ENCODE peak calls at places on chromosomes 2 and 18, in four cellular contexts. N, X, C and T are unnamed samples. For H3K27me3, H3K9me3 and H3K4me1, the result is how much of the 10 kb centered on the place peaks cover.

GRCh38 chr18:8443505-8443904 is 165.7 kb upstream of the RAB12 start:
- DNase-seq in N (no peak), X (no peak), C (no peak), T (no peak)

GRCh38 chr18:8084160-8084559 is 517.0 kb downstream of the PTPRM start:
- DNase-seq in N (peak), X (no peak), C (no peak), T (no peak)

GRCh38 chr18:68549257-68549871 is 165.5 kb downstream of the TMX3 start:
- DNase-seq in N (no peak), X (no peak), C (no peak), T (no peak)

GRCh38 chr2:179340678-179341077 is 76.0 kb upstream of the SESTD1 start:
- DNase-seq in N (peak), X (no peak), C (no peak), T (no peak)

GRCh38 chr18:46541626-46542189 is 115.3 kb downstream of the LOXHD1 start:
- DNase-seq in N (no peak), X (no peak), C (no peak), T (no peak)

GRCh38 chr18:22639026-22639463 is 221.3 kb upstream of the CTAGE1 start:
- DNase-seq in N (no peak), X (no peak), C (no peak), T (no peak)

GRCh38 chr2:240289701-240290431 is 145.6 kb upstream of the GPC1 start:
- DNase-seq in N (no peak), X (no peak), C (no peak), T (peak)

GRCh38 chr2:134177351-134177931 is 76.4 kb upstream of the MGAT5 start:
- DNase-seq in N (no peak), X (no peak), C (no peak), T (no peak)

GRCh38 chr2:218607436-218608115 is at the start of gene PLCD4:
- DNase-seq in N (peak), X (no peak), C (no peak), T (no peak)

GRCh38 chr2:52594036-52594435 is 1173.6 kb upstream of the CHAC2 start:
- DNase-seq in N (no peak), X (no peak), C (no peak), T (no peak)

GRCh38 chr18:43855376-43855775 is 578.1 kb upstream of the SYT4 start:
- DNase-seq in N (no peak), X (no peak), C (no peak), T (no peak)

GRCh38 chr18:5842653-5843052 is 52.7 kb downstream of the TMEM200C start:
- DNase-seq in N (no peak), X (no peak), C (no peak), T (no peak)

GRCh38 chr2:233115761-233116160 is 55.6 kb downstream of the INPP5D start:
- DNase-seq in N (no peak), X (no peak), C (no peak), T (no peak)

GRCh38 chr2:16664052-16664731 is 1.4 kb downstream of the CYRIA start:
- DNase-seq in N (no peak), X (peak), C (no peak), T (peak)

GRCh38 chr2:26569216-26570082 is 71.7 kb downstream of the CIB4 start:
- DNase-seq in N (no peak), X (no peak), C (no peak), T (peak)

GRCh38 chr2:26571316-26571715 is 69.8 kb downstream of the CIB4 start:
- DNase-seq in N (no peak), X (no peak), C (no peak), T (peak)

GRCh38 chr2:26567534-26567933 is 73.6 kb downstream of the CIB4 start:
- DNase-seq in N (no peak), X (no peak), C (no peak), T (no peak)

GRCh38 chr2:26568076-26568890 is 72.9 kb downstream of the CIB4 start:
- DNase-seq in N (no peak), X (no peak), C (no peak), T (no peak)

GRCh38 chr2:26570083-26570430 is 71.1 kb downstream of the CIB4 start:
- DNase-seq in N (no peak), X (no peak), C (no peak), T (no peak)
- H3K27me3 ChIP-seq in N (under half), X (under half), C (under half), T (under half)

GRCh38 chr2:5035134-5035533 is 657.0 kb upstream of the SOX11 start:
- DNase-seq in N (no peak), X (no peak), C (no peak), T (no peak)
- H3K9me3 ChIP-seq in N (under half), X (under half), C (under half), T (under half)

GRCh38 chr2:85799215-85799956 is 45.6 kb downstream of the ATOH8 start:
- DNase-seq in N (no peak), X (no peak), C (no peak), T (no peak)

GRCh38 chr2:85796549-85797262 is 42.9 kb downstream of the ATOH8 start:
- DNase-seq in N (no peak), X (no peak), C (no peak), T (peak)

GRCh38 chr2:85796046-85796548 is 42.3 kb downstream of the ATOH8 start:
- DNase-seq in N (no peak), X (no peak), C (no peak), T (no peak)

GRCh38 chr2:85797263-85797660 is 43.5 kb downstream of the ATOH8 start:
- DNase-seq in N (no peak), X (no peak), C (no peak), T (no peak)

DNA sequence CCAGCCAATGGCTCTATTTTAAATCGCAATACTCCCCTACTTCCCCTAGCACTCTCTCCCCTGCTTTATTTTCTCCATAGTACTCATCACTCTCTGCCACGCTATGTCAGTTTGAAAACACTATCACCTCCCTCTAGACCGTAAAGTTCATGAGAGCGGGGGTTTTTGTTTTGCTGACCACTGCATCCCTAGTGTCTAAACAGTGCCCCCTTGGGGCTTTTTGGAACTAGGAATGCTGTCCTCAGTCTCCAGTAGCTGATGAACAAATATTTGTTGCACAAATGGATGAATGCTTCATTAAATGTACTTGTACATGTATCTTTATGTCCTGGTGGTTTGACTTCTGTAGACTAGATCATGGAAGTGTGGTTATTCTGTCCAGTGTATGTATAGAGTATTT is 44.2 kb downstream of the ATOH8 start:
- DNase-seq in N (no peak), X (no peak), C (no peak), T (no peak)
- H3K4me1 ChIP-seq in N (under half), X (under half), C (under half), T (under half)

GRCh38 chr2:126970583-126970982 is 71.9 kb downstream of the TEX51 start:
- DNase-seq in N (no peak), X (no peak), C (no peak), T (no peak)
- H3K27me3 ChIP-seq in N (under half), X (under half), C (under half), T (under half)

GRCh38 chr18:70578480-70578879 is 289.6 kb downstream of the SOCS6 start:
- DNase-seq in N (no peak), X (no peak), C (no peak), T (no peak)

GRCh38 chr18:70576281-70577022 is 287.6 kb downstream of the SOCS6 start:
- DNase-seq in N (no peak), X (no peak), C (no peak), T (no peak)

DNA sequence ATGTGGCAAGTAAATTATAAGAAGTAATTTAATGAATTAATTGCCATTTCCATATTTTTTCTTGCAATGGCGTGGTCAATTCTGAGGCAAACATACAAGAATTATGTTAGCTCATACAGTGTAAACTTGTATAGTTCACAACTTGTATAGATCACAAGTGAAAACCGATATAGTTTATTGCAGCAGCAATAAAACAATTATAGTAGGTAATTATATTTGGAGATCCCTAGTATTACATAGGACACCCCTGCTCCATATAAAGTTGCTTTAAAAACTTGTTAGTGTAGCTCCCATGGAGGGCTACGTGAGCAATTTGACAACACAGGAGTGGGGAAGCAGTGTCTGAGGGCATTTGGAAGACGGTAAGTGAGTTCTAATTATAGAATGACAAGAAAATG is 288.2 kb downstream of the SOCS6 start:
- DNase-seq in N (no peak), X (no peak), C (no peak), T (no peak)
- H3K9me3 ChIP-seq in N (under half), X (under half), C (under half), T (under half)

DNA sequence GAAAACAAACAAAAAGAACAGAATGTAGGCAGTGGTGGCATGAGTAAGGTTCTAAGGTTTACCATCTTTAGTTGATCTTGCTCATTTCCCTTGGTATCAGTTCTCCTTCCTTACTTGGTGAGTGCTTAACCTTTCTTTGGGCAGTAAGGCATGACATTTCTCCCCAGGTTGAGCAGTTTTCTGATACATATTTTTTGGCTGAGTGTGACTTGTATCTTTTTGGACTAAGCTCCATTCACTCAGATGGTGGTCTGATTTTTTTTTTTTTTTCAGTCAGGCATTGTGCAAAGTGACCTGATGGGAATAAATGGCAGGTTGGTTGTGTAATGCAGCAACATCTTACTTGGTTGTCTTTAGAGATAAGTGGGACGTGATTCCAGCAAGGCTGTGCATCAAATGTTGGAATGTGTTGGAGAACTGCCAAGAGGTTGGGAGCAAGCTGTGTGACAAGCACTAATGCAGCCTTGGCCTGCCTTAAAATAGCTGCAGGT is 15.1 kb downstream of the SPTBN1 start:
- DNase-seq in N (no peak), X (no peak), C (no peak), T (no peak)
- H3K4me1 ChIP-seq in N (under half), X (half or more), C (under half), T (under half)

GRCh38 chr2:215851091-215851490 is 162.3 kb downstream of the MREG start:
- DNase-seq in N (no peak), X (no peak), C (no peak), T (no peak)

GRCh38 chr2:215848679-215849078 is 164.7 kb downstream of the MREG start:
- DNase-seq in N (no peak), X (no peak), C (no peak), T (no peak)

GRCh38 chr2:215848146-215848545 is 165.2 kb downstream of the MREG start:
- DNase-seq in N (no peak), X (no peak), C (no peak), T (no peak)

GRCh38 chr2:215849771-215850170 is 163.6 kb downstream of the MREG start:
- DNase-seq in N (no peak), X (no peak), C (no peak), T (no peak)

GRCh38 chr2:215850380-215850779 is 163.0 kb downstream of the MREG start:
- DNase-seq in N (no peak), X (no peak), C (no peak), T (no peak)
- H3K27me3 ChIP-seq in N (under half), X (under half), C (under half), T (under half)